ENCODE peak calls at places on chromosome 4, in four cellular contexts. C is heart left ventricle; M is CD8-positive, alpha-beta memory T cell; T is SJSA1. X is an unnamed sample.

GRCh38 chr4:40516651-40517050 is 113.0 kb downstream of the RBM47 start:
- DNase-seq in T (no peak), C (no peak), M (no peak), X (no peak)

GRCh38 chr4:122577808-122578781 is 42.8 kb downstream of the IL21 start:
- DNase-seq in C (no peak), T (peak; percentile 27), M (peak; percentile 84), X (no peak)

GRCh38 chr4:149708513-149709175 is 107.0 kb downstream of the IQCM start:
- DNase-seq in M (no peak), C (no peak), T (no peak), X (peak; percentile 19)

GRCh38 chr4:124437853-124438495 is 274.6 kb downstream of the ANKRD50 start:
- DNase-seq in M (no peak), T (no peak), C (no peak), X (no peak)

GRCh38 chr4:123924536-123924935 is 527.9 kb downstream of the SPRY1 start:
- DNase-seq in C (no peak), M (no peak), T (peak; percentile 33), X (no peak)

GRCh38 chr4:14920759-14921313 is 81.4 kb upstream of the CPEB2 start:
- DNase-seq in M (peak; percentile 13), C (no peak), T (no peak), X (no peak)

GRCh38 chr4:143554728-143555597 is 41.5 kb downstream of the SMARCA5 start:
- DNase-seq in M (no peak), T (no peak), C (no peak), X (no peak)

GRCh38 chr4:4390521-4391240 is 3.8 kb downstream of the NSG1 start:
- DNase-seq in M (no peak), T (no peak), C (no peak), X (no peak)

GRCh38 chr4:4914059-4914820 is 54.8 kb downstream of the MSX1 start:
- DNase-seq in M (no peak), C (no peak), T (no peak), X (no peak)

GRCh38 chr4:93203708-93204107 is 624.8 kb upstream of the ATOH1 start:
- DNase-seq in C (no peak), M (no peak), T (no peak), X (no peak)

GRCh38 chr4:125277827-125278226 is 36.9 kb upstream of the FAT4 start:
- DNase-seq in T (no peak), M (no peak), C (no peak), X (no peak)

GRCh38 chr4:77021614-77022089 is 54.1 kb downstream of the CCNI start:
- DNase-seq in C (no peak), T (peak; percentile 60), M (no peak), X (no peak)

GRCh38 chr4:98261291-98262271 is at the start of gene RAP1GDS1:
- DNase-seq in M (peak; percentile 80), C (peak; percentile 41), T (peak; percentile 79), X (peak; percentile 30)

GRCh38 chr4:4256799-4257198 is 8.8 kb upstream of the TMEM128 start:
- DNase-seq in C (no peak), M (no peak), T (no peak), X (no peak)

GRCh38 chr4:177235026-177235425 is 74.6 kb upstream of the NEIL3 start:
- DNase-seq in T (no peak), C (no peak), M (no peak), X (no peak)

GRCh38 chr4:157075811-157076577 is at the start of gene GLRB:
- DNase-seq in M (no peak), C (no peak), T (peak; percentile 66), X (no peak)

GRCh38 chr4:75545526-75545925 is 10.3 kb upstream of the ODAPH start:
- DNase-seq in T (no peak), C (no peak), M (no peak), X (no peak)

GRCh38 chr4:139457318-139457717 is 3.4 kb downstream of the RAB33B start:
- DNase-seq in T (no peak), M (no peak), C (no peak), X (no peak)
- H3K4me3 ChIP-seq in T (no peak overlapping the region), M (no peak overlapping the region), C (no peak overlapping the region), X (no peak overlapping the region)

GRCh38 chr4:152512483-152512882 is 23.4 kb downstream of the FBXW7 start:
- DNase-seq in C (no peak), T (no peak), M (no peak), X (no peak)

GRCh38 chr4:152508386-152508785 is 27.5 kb downstream of the FBXW7 start:
- DNase-seq in C (no peak), T (no peak), M (no peak), X (no peak)

GRCh38 chr4:152509595-152510209 is 26.2 kb downstream of the FBXW7 start:
- DNase-seq in C (no peak), M (no peak), T (no peak), X (no peak)

GRCh38 chr4:152508818-152509217 is 27.1 kb downstream of the FBXW7 start:
- DNase-seq in C (no peak), M (no peak), T (no peak), X (no peak)

DNA sequence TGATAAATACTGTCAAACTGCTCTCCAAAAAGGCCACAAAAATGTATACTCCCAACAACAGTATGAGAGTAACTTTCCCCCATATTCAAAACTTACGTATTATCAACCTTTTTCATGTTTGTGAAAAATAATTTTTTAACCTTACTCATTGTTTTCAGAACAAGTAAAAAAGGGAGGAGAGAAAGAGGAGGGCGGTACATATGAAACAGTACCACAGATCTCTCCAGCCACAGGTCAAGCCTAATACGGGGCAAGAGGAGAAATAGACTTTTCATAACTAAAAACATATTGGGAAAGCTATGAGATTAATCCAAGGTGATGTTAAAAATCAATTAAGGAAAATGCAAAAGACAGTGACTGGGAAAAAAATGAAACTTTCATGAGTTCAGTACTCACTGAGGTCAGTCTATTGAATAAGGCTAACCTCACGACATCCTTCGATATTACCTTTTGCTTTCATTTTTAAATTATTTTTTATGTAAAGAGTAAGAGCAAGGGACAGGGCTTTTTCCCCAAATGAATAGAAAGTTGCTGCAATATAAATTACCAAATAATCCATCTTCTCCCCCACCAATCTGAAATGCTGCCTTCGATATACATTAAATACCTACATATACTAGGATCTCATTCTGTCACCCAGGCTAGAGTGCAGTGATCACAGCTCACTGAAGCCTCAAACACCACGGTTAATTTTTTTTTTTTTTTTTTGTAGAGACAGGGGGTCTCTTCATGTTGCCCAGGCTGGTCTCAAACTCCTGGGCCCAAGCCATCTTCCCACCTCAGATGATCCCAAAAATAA is 25.3 kb downstream of the FBXW7 start:
- DNase-seq in M (no peak), C (no peak), T (no peak), X (no peak)
- H3K4me3 ChIP-seq in M (no peak overlapping the region), C (peak overlapping the region; percentile 6), T (no peak overlapping the region), X (no peak overlapping the region)

GRCh38 chr4:139555073-139555704 is 830 bp downstream of the SETD7 start:
- DNase-seq in T (peak; percentile 88), M (peak; percentile 63), C (peak; percentile 93), X (peak; percentile 61)

GRCh38 chr4:139552506-139552905 is 3.5 kb downstream of the SETD7 start:
- DNase-seq in M (no peak), T (no peak), C (no peak), X (no peak)

GRCh38 chr4:139552908-139553307 is 3.1 kb downstream of the SETD7 start:
- DNase-seq in C (peak; percentile 24), M (no peak), T (no peak), X (no peak)

GRCh38 chr4:139554726-139555072 is 1.3 kb downstream of the SETD7 start:
- DNase-seq in C (no peak), M (no peak), T (no peak), X (no peak)

DNA sequence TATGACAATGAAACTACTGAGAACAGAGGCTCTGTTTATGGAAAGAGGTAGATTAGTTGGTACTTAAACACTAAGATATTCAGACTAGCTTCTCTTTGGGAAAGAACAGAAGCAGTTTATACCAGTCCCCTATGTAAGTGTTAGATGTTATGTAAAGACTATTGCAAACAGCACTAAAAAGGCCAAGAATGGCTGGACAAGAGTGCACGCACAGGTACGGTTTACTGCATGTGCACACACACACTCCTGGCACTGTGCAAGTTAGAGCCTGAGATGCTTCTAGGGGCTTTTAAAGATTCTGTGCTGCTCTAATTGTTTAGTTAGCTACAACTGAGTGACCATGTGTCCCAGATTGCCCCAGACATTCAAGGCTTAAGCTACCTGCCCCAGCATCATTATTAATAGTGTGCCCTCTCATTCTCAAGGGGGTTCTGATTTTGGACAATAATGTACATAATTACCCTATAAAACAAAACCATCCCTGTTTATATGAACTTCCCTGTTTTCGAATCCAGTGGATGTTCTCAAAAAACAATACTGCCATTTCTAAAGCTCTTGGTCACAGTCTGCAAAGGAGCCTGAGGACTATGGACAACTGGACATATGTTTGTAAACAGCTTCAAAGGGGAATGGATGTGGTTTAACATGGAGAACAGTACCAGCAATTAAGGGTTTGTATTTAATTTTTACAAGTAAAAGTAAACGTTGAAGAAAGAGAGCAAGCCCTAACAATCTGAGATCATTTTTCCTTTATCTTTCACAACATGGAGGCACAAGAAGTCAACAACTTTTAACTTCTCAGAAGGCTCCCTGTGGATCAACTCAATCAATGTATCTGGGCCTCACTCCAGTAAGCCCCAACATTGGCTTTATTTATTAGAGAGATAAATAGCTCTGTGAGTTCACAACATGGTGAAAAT is 2.0 kb downstream of the SETD7 start:
- DNase-seq in M (no peak), C (no peak), T (no peak), X (no peak)
- H3K4me3 ChIP-seq in M (no peak overlapping the region), C (peak overlapping the region; percentile 94), T (peak overlapping the region; percentile 94), X (peak overlapping the region; percentile 75)

GRCh38 chr4:112550728-112551127 is 34.7 kb upstream of the NEUROG2 start:
- DNase-seq in C (no peak), T (no peak), M (no peak), X (no peak)
- H3K4me3 ChIP-seq in C (no peak overlapping the region), T (no peak overlapping the region), M (no peak overlapping the region), X (no peak overlapping the region)

DNA sequence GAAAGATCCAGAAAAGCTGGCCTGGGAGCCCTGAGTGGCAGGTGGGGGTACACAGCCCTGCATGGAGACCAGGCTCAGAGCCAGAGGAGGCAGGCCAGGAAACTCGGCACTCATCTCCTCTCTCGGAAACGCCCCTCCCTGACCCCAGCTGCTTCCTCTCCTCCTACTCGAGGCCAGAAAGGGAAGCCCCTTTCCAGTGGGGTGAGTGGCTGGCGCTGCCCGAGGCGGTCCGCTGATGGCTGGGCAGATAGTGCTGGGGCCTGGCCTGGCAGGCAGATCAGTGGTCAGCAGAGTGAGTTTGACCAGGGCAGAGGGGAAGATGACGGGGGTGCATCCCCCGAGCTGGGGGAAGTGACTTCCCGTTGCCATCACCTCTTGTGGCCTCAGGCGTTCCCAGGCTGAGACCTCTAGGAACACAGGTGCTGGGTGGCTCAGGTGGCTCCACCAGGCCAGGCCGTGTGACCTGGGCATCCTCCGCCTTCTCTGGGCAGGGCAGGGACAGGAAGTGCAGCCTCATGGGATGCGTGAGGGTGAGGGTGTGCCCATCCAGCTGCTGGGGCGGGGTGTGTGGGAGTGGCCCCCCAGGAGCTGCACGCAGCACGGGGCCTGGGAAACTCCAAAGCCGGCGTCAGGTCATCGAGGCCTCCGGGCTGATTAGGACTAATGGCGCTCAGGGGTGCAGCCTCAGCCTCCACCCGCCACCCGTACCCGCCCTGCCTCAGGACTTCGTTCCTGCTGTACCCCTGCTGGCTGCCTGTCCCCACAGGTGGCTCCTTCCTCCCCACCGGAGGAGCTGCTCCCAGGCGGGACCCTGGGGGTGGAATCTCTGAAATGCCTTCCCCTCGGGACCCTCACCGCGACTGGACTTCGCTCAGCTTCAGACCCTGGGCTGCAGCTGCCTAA is 5.8 kb downstream of the SH3BP2 start:
- DNase-seq in C (peak; percentile 83), M (no peak), T (no peak), X (no peak)
- H3K4me3 ChIP-seq in C (peak overlapping the region; percentile 60), M (peak overlapping the region; percentile 50), T (no peak overlapping the region), X (no peak overlapping the region)

GRCh38 chr4:182089326-182089725 is 153.9 kb upstream of the TENM3 start:
- DNase-seq in C (no peak), M (no peak), T (no peak), X (no peak)
- H3K4me3 ChIP-seq in C (no peak overlapping the region), M (no peak overlapping the region), T (no peak overlapping the region), X (no peak overlapping the region)

GRCh38 chr4:184472540-184473264 is 1.6 kb downstream of the IRF2 start:
- DNase-seq in T (peak; percentile 80), C (peak; percentile 86), M (peak; percentile 39), X (no peak)
- H3K4me3 ChIP-seq in T (peak overlapping the region; percentile 81), C (peak overlapping the region; percentile 94), M (peak overlapping the region; percentile 61), X (peak overlapping the region; percentile 74)

GRCh38 chr4:139675651-139676050 is 10.0 kb downstream of the MGST2 start:
- DNase-seq in T (no peak), M (no peak), C (no peak), X (no peak)
- H3K4me3 ChIP-seq in T (no peak overlapping the region), M (no peak overlapping the region), C (no peak overlapping the region), X (no peak overlapping the region)